ENCODE peak calls at places on chromosomes 6 and 20, in eight cellular contexts. M is memory B cell; U is heart right ventricle; E is nucleus accumbens; T is stimulated activated CD8-positive, alpha-beta memory T cell treated with anti-CD3 and anti-CD28 coated beads, Interleukin-2, amount 100 ng/mL, for 1 hour; R is breast epithelium; I is type B pancreatic cell; J is activated naive CD8-positive, alpha-beta T cell treated with anti-CD3 and anti-CD28 coated beads, Interleukin-2, amount 50 U/mL, for 24 hours. S is an unnamed sample.

GRCh38 chr20:64168381-64169088 is 4.3 kb downstream of the MYT1 start:
- DNase-seq in M (no peak), U (no peak), R (no peak), J (no peak), I (no peak), E (no peak), T (no peak), S (no peak)

GRCh38 chr20:22339091-22339881 is 245.1 kb downstream of the FOXA2 start:
- DNase-seq in T (no peak), I (no peak), M (peak), R (no peak), E (peak), J (peak), U (no peak), S (peak)

GRCh38 chr20:43681468-43681942 is 14.6 kb downstream of the MYBL2 start:
- DNase-seq in I (no peak), U (peak), E (no peak), T (no peak), R (no peak), M (peak), J (no peak), S (no peak)

GRCh38 chr20:63741676-63742380 is 2.3 kb downstream of the SLC2A4RG start:
- DNase-seq in J (no peak), I (peak), R (no peak), M (no peak), E (no peak), T (no peak), U (no peak), S (no peak)

GRCh38 chr6:145189836-145190235 is 545.5 kb downstream of the EPM2A start:
- DNase-seq in T (no peak), R (no peak), E (no peak), M (no peak), I (no peak), U (no peak), J (no peak), S (no peak)

GRCh38 chr6:20340459-20340858 is 61.2 kb upstream of the E2F3 start:
- DNase-seq in U (no peak), M (no peak), J (no peak), R (no peak), E (no peak), I (no peak), T (no peak), S (no peak)

GRCh38 chr6:37175332-37176267 is 5.6 kb downstream of the PIM1 start:
- DNase-seq in M (peak), R (no peak), E (no peak), J (no peak), I (no peak), T (no peak), U (no peak), S (peak)

GRCh38 chr6:138115877-138116660 is 8.8 kb upstream of the PERP start:
- DNase-seq in U (peak), E (peak), M (peak), J (peak), I (no peak), R (peak), T (peak), S (peak)

GRCh38 chr6:11969092-11969491 is 43.0 kb upstream of the HIVEP1 start:
- DNase-seq in J (no peak), M (no peak), I (no peak), U (no peak), R (no peak), E (no peak), T (no peak), S (no peak)

GRCh38 chr6:79246891-79247290 is 12.4 kb upstream of the HMGN3 start:
- DNase-seq in E (no peak), T (no peak), J (no peak), I (no peak), R (no peak), U (no peak), M (no peak), S (no peak)

GRCh38 chr20:5364136-5364821 is 47.5 kb upstream of the PROKR2 start:
- DNase-seq in M (no peak), J (no peak), I (no peak), R (no peak), U (no peak), E (no peak), T (no peak), S (no peak)

GRCh38 chr20:46406986-46407670 is 713 bp upstream of the ELMO2 start:
- DNase-seq in E (peak), R (peak), T (peak), I (no peak), J (peak), M (peak), U (peak), S (peak)

GRCh38 chr6:12483712-12484111 is 193.6 kb downstream of the EDN1 start:
- DNase-seq in J (peak), R (no peak), M (peak), I (no peak), U (no peak), E (no peak), T (no peak), S (peak)

GRCh38 chr6:35663447-35664235 is 25.1 kb downstream of the FKBP5 start:
- DNase-seq in R (no peak), M (no peak), T (no peak), I (no peak), E (no peak), J (no peak), U (no peak), S (no peak)

GRCh38 chr6:28252507-28252975 is 472 bp upstream of the ZKSCAN4 start:
- DNase-seq in R (no peak), E (no peak), I (no peak), J (peak), T (no peak), M (no peak), U (no peak), S (no peak)

GRCh38 chr6:6771224-6771915 is 182.8 kb downstream of the LY86 start:
- DNase-seq in M (no peak), R (peak), T (no peak), I (no peak), E (no peak), J (no peak), U (no peak), S (no peak)

GRCh38 chr20:9087531-9088217 is 18.8 kb downstream of the PLCB4 start:
- DNase-seq in J (no peak), I (no peak), E (no peak), T (no peak), R (no peak), M (no peak), U (no peak), S (no peak)

GRCh38 chr6:105993769-105994521 is 92.2 kb upstream of the PRDM1 start:
- DNase-seq in I (no peak), T (peak), E (no peak), J (peak), R (no peak), U (peak), M (peak), S (peak)

GRCh38 chr20:63166423-63167020 is 49.4 kb downstream of the YTHDF1 start:
- DNase-seq in I (no peak), T (no peak), J (no peak), R (no peak), E (no peak), U (peak), M (no peak), S (no peak)

GRCh38 chr6:31896856-31897611 is 464 bp downstream of the EHMT2 start:
- DNase-seq in T (no peak), R (no peak), U (no peak), I (no peak), M (no peak), E (no peak), J (peak), S (no peak)

GRCh38 chr20:4021905-4022304 is 6.5 kb upstream of the RNF24 start:
- DNase-seq in U (no peak), M (no peak), R (no peak), E (no peak), I (no peak), T (no peak), J (no peak), S (no peak)

GRCh38 chr20:48266571-48266970 is 481.3 kb upstream of the SULF2 start:
- DNase-seq in I (no peak), J (no peak), T (no peak), E (no peak), R (no peak), U (no peak), M (no peak), S (no peak)

GRCh38 chr20:40683221-40683893 is 5.7 kb downstream of the MAFB start:
- DNase-seq in T (no peak), R (no peak), I (peak), M (no peak), J (no peak), E (no peak), U (peak), S (no peak)

GRCh38 chr6:75275067-75275466 is 9.5 kb downstream of the TMEM30A start:
- DNase-seq in U (no peak), J (no peak), T (no peak), R (no peak), M (no peak), E (no peak), I (no peak), S (no peak)

GRCh38 chr20:12130781-12131180 is 213.1 kb downstream of the BTBD3 start:
- DNase-seq in T (no peak), E (no peak), M (no peak), U (no peak), J (no peak), R (no peak), I (no peak), S (no peak)

GRCh38 chr6:25792016-25792415 is 37.5 kb downstream of the SLC17A4 start:
- DNase-seq in E (no peak), J (no peak), U (no peak), M (no peak), R (no peak), I (no peak), T (no peak), S (no peak)

GRCh38 chr6:157823001-157823522 is at the start of gene SNX9:
- DNase-seq in M (peak), T (peak), R (peak), U (peak), E (peak), J (peak), I (peak), S (peak)

GRCh38 chr20:11098888-11099287 is 425.1 kb upstream of the JAG1 start:
- DNase-seq in U (no peak), T (no peak), E (no peak), M (no peak), I (no peak), J (no peak), R (no peak), S (no peak)

GRCh38 chr20:10603971-10604864 is 69.6 kb downstream of the JAG1 start:
- DNase-seq in I (no peak), J (no peak), T (no peak), E (no peak), U (peak), R (peak), M (no peak), S (no peak)

GRCh38 chr6:45377041-45377554 is 636 bp downstream of the SUPT3H start:
- DNase-seq in I (no peak), J (no peak), T (peak), E (peak), R (no peak), U (no peak), M (peak), S (no peak)

GRCh38 chr6:122663981-122664380 is 53.8 kb downstream of the PKIB start:
- DNase-seq in E (no peak), T (no peak), I (no peak), U (no peak), M (no peak), J (no peak), R (no peak), S (no peak)

GRCh38 chr6:24489881-24490280 is 503 bp upstream of the GPLD1 start:
- DNase-seq in R (no peak), U (no peak), I (no peak), T (no peak), E (no peak), M (no peak), J (no peak), S (no peak)

GRCh38 chr6:11921017-11921438 is 91.1 kb upstream of the HIVEP1 start:
- DNase-seq in T (no peak), I (no peak), E (no peak), M (no peak), J (no peak), R (no peak), U (peak), S (no peak)

GRCh38 chr20:10673176-10673830 is 496 bp downstream of the JAG1 start:
- DNase-seq in U (peak), R (no peak), J (peak), M (no peak), E (peak), T (no peak), I (no peak), S (peak)

GRCh38 chr20:10076126-10077080 is 41.6 kb downstream of the ANKEF1 start:
- DNase-seq in J (no peak), E (no peak), T (no peak), R (no peak), I (no peak), U (no peak), M (no peak), S (no peak)

GRCh38 chr20:47922280-47922675 is 137.0 kb upstream of the SULF2 start:
- DNase-seq in T (no peak), R (no peak), J (no peak), M (no peak), I (no peak), U (no peak), E (no peak), S (no peak)

S was measured in activated CD8-positive, alpha-beta T cell treated with anti-CD3 and anti-CD28 coated beads for 36 hours.